ENCODE peak calls at places on chromosome 5, in five cellular contexts. X, T, O, B and E are unnamed samples.
A peak's percentile ranks its signal among the peaks of the same experiment; 100 is the strongest.

GRCh38 chr5:137320056-137321045 is 178.8 kb downstream of the SPOCK1 start:
- DNase-seq in X (no peak), T (peak; percentile 1), O (peak; percentile 21), B (peak; percentile 32), E (no peak)

GRCh38 chr5:132190161-132190817 is 37.4 kb downstream of the P4HA2 start:
- DNase-seq in X (no peak), T (peak; percentile 58), O (peak; percentile 51), B (no peak), E (no peak)

GRCh38 chr5:138461343-138462125 is 3.7 kb upstream of the EGR1 start:
- DNase-seq in X (no peak), T (no peak), O (no peak), B (no peak), E (peak; percentile 39)

GRCh38 chr5:141680178-141680577 is 1.9 kb downstream of the ARAP3 start:
- DNase-seq in X (no peak), T (no peak), O (no peak), B (no peak), E (no peak)

GRCh38 chr5:60333103-60333502 is 366.9 kb downstream of the DEPDC1B start:
- DNase-seq in X (no peak), T (no peak), O (no peak), B (no peak), E (no peak)

GRCh38 chr5:132289097-132289496 is 5.1 kb upstream of the SLC22A4 start:
- DNase-seq in X (no peak), T (peak; percentile 6), O (no peak), B (no peak), E (no peak)

GRCh38 chr5:107805819-107806218 is 135.1 kb upstream of the EFNA5 start:
- DNase-seq in X (no peak), T (no peak), O (no peak), B (no peak), E (no peak)

GRCh38 chr5:59321631-59322030 is 571.9 kb downstream of the PDE4D start:
- DNase-seq in X (no peak), T (no peak), O (no peak), B (no peak), E (no peak)

GRCh38 chr5:143582869-143583268 is 179.4 kb upstream of the NR3C1 start:
- DNase-seq in X (no peak), T (no peak), O (no peak), B (no peak), E (no peak)

GRCh38 chr5:176415240-176416122 is 858 bp downstream of the CLTB start:
- DNase-seq in X (no peak), T (peak; percentile 88), O (no peak), B (peak; percentile 57), E (peak; percentile 60)

DNA sequence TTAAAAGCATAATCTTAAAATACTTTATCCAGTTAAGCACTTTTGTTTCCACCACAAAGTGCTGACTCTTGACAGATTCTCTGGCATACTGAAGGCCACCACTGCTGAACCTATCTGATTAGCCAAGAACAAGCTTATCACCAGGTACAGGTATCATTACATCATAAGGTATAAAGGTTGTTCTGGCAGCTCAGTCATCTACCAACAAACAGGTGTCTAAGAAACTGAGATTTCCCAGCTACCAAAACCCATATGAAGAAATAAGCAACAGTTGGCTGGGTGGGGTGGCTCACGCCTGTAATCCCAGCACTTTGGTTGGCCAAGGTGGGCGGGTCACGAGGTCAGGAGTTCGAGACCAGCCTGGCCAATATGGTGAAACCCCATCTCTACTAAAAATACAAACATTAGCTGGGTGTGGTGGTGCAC is 5.0 kb downstream of the MTMR12 start:
- DNase-seq in X (no peak), T (no peak), O (no peak), B (no peak), E (no peak)
- H3K4me1 ChIP-seq in X (peaks cover 75% of the 10 kb centered on the region), T (no peaks in the 10 kb centered on the region), O (peaks cover 6% of the 10 kb centered on the region), B (peaks cover 49% of the 10 kb centered on the region), E (peaks cover 62% of the 10 kb centered on the region)

GRCh38 chr5:96816991-96817390 is 9.2 kb upstream of the ERAP1 start:
- DNase-seq in X (no peak), T (no peak), O (no peak), B (no peak), E (no peak)
- H3K4me3 ChIP-seq in X (no peak overlapping the region), T (no peak overlapping the region), O (no peak overlapping the region), B (no peak overlapping the region), E (peak overlapping the region; percentile 4)

DNA sequence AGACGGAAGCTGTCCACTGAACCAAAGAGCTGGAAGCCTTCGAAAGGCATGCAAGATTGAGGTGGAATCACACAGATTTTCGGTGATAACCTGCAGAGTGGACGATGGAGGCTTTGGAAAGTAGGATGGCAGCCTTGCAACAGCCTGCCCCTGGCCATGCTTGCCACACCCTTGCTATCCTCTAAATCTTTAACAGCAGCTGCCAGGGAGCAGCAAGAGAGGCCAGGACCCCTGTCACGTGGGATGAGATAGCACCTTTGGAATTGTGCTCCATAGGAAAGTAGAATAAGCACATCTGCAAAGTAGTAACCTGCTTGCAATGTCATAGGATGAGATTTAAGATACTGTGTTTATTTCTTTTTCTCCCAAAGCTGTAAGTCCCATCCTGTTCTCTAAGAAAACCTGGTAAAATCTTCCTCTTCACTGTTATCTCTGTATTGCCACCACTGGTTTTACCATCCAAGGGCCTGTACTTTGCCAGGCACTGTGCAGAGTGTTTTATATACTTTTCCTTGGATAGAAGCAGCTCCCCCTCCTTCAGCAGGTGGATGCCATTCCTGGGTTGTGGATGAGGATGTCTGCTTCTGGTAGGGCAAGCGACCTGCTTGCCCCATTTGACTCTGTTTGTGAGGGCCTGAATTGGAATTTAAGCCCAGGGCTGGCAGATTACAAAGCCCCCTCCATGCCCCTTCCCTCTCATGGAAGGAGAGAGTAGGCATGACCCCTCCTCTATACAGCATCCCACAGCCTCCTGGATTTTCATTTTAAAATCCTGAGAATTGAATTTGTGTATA is 10.1 kb downstream of the TRIO start:
- DNase-seq in X (no peak), T (peak; percentile 35), O (no peak), B (peak; percentile 45), E (no peak)
- H3K4me1 ChIP-seq in X (peaks cover 85% of the 10 kb centered on the region), T (peaks cover 67% of the 10 kb centered on the region), O (peaks cover 33% of the 10 kb centered on the region), B (peaks cover 65% of the 10 kb centered on the region), E (peaks cover 65% of the 10 kb centered on the region)

DNA sequence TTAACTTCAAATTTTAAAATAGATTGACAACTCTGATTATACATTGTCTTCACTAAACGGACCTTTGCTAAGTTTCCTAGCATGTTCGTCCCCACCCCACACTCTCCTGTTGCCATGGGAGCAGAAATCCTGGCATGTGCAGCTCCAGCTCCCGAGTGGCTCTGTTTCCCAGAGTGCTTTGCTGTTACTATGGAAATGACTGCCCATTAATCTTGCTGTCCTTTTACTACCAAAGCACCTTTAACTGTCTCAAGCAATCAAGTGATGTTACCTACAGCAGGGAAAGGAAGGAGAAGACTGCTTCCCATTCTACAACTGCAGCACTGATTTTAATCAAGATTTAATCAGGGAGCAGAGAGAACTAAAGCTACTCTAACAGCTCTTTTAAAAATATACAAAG is 212.0 kb upstream of the KIF2A start:
- DNase-seq in X (no peak), T (no peak), O (no peak), B (no peak), E (no peak)
- H3K4me3 ChIP-seq in X (no peak overlapping the region), T (no peak overlapping the region), O (no peak overlapping the region), B (no peak overlapping the region), E (no peak overlapping the region)

DNA sequence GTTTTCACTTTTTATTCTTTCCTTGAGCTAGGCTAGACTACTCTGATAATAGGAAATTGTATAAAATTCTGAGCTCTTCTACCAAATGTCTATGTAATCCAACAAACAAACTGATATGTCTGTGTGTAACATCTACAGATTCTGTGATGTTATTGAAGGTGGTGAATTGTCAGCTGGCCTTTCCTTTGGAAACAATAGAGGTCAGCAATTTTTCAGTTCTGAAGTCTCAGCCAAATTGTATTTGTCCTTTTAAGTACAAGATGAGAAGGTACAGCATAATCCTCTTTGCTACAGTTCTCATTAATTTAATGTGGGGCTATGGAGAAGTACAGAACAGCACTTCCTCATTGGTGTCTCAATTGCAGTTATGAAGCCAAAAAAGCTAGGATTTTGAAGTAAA is 198.1 kb downstream of the HINT1 start:
- DNase-seq in X (no peak), T (no peak), O (no peak), B (no peak), E (no peak)
- H3K4me1 ChIP-seq in X (no peaks in the 10 kb centered on the region), T (no peaks in the 10 kb centered on the region), O (no peaks in the 10 kb centered on the region), B (no peaks in the 10 kb centered on the region), E (no peaks in the 10 kb centered on the region)

GRCh38 chr5:15502208-15502607 is 2.2 kb downstream of the FBXL7 start:
- DNase-seq in X (no peak), T (no peak), O (no peak), B (no peak), E (no peak)
- H3K4me3 ChIP-seq in X (peak overlapping the region; percentile 90), T (peak overlapping the region; percentile 95), O (no peak overlapping the region), B (peak overlapping the region; percentile 61), E (peak overlapping the region; percentile 70)

DNA sequence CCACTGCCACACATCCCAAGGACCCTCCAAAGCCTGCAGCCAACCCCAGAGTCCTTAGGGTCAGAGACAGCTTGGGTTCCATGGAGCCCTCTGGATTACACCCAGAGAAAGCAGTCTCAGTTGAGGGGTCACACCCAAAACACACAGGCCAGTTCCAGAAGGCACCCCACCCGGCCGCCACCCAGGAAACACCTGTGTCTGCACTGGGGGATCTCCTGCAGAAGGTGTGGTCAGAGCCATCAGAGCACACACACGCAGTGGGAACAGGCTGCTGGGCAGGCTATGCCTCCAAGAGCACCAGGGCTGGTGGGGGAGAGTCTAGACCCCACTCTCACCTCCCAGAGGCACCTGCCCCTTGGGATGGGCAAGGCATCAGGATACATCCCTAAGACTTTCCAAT is 27.3 kb downstream of the NIPAL4 start:
- DNase-seq in X (no peak), T (no peak), O (no peak), B (no peak), E (no peak)
- H3K4me1 ChIP-seq in X (no peaks in the 10 kb centered on the region), T (no peaks in the 10 kb centered on the region), O (no peaks in the 10 kb centered on the region), B (no peaks in the 10 kb centered on the region), E (no peaks in the 10 kb centered on the region)